ENCODE peak calls at places on chromosome 20, in six cellular contexts. X, Z, K, R, E and W are unnamed samples.
A peak's percentile ranks its signal among the peaks of the same experiment; 100 is the strongest.

GRCh38 chr20:15045246-15045645 is 707.8 kb upstream of the FLRT3 start:
- DNase-seq in X (no peak), Z (no peak), K (no peak), R (peak; percentile 58), E (no peak), W (no peak)

GRCh38 chr20:4038047-4038459 is 22.7 kb upstream of the RNF24 start:
- DNase-seq in X (peak; percentile 89), Z (no peak), K (peak; percentile 84), R (peak; percentile 65), E (peak; percentile 58), W (no peak)

GRCh38 chr20:51579137-51579536 is 36.6 kb upstream of the NFATC2 start:
- DNase-seq in X (peak; percentile 85), Z (no peak), K (no peak), R (no peak), E (no peak), W (no peak)

GRCh38 chr20:25282034-25282781 is 34.3 kb downstream of the PYGB start:
- DNase-seq in X (no peak), Z (no peak), K (peak; percentile 0), R (peak; percentile 12), E (no peak), W (no peak)

GRCh38 chr20:62845818-62846527 is 15.6 kb downstream of the TCFL5 start:
- DNase-seq in X (no peak), Z (peak; percentile 20), K (no peak), R (no peak), E (no peak), W (no peak)

GRCh38 chr20:18414140-18414539 is 52.7 kb downstream of the DZANK1 start:
- DNase-seq in X (no peak), Z (no peak), K (no peak), R (no peak), E (no peak), W (no peak)

GRCh38 chr20:4465855-4466545 is 255.7 kb upstream of the PRND start:
- DNase-seq in X (no peak), Z (no peak), K (no peak), R (no peak), E (no peak), W (peak; percentile 3)

GRCh38 chr20:53865905-53866786 is 204.2 kb downstream of the BCAS1 start:
- DNase-seq in X (peak; percentile 69), Z (no peak), K (no peak), R (no peak), E (no peak), W (no peak)

GRCh38 chr20:6828794-6829423 is 61.4 kb downstream of the BMP2 start:
- DNase-seq in X (peak; percentile 40), Z (peak; percentile 17), K (no peak), R (peak; percentile 74), E (no peak), W (peak; percentile 76)

GRCh38 chr20:39849664-39850063 is 839.4 kb downstream of the MAFB start:
- DNase-seq in X (peak; percentile 93), Z (peak; percentile 13), K (no peak), R (peak; percentile 95), E (no peak), W (no peak)

GRCh38 chr20:14955396-14955795 is 618.0 kb upstream of the FLRT3 start:
- DNase-seq in X (no peak), Z (no peak), K (no peak), R (no peak), E (no peak), W (no peak)

GRCh38 chr20:3071610-3072529 is at the start of gene OXT:
- DNase-seq in X (no peak), Z (no peak), K (peak; percentile 71), R (peak; percentile 66), E (peak; percentile 45), W (no peak)

GRCh38 chr20:64199395-64199794 is 35.1 kb downstream of the MYT1 start:
- DNase-seq in X (no peak), Z (no peak), K (no peak), R (no peak), E (no peak), W (no peak)

GRCh38 chr20:21808863-21809664 is 103.6 kb downstream of the PAX1 start:
- DNase-seq in X (no peak), Z (no peak), K (peak; percentile 13), R (peak; percentile 48), E (no peak), W (peak; percentile 3)

GRCh38 chr20:15328084-15328483 is 990.7 kb upstream of the FLRT3 start:
- DNase-seq in X (no peak), Z (no peak), K (no peak), R (no peak), E (no peak), W (no peak)

GRCh38 chr20:19903168-19903676 is 113.9 kb upstream of the NAA20 start:
- DNase-seq in X (peak; percentile 32), Z (peak; percentile 17), K (no peak), R (peak; percentile 38), E (no peak), W (peak; percentile 80)

GRCh38 chr20:24870876-24871275 is 78.2 kb upstream of the CST7 start:
- DNase-seq in X (no peak), Z (no peak), K (no peak), R (no peak), E (no peak), W (no peak)

GRCh38 chr20:63483834-63484233 is 11.4 kb upstream of the KCNQ2 start:
- DNase-seq in X (no peak), Z (no peak), K (no peak), R (no peak), E (no peak), W (no peak)

GRCh38 chr20:13105864-13106457 is 97.2 kb downstream of the SPTLC3 start:
- DNase-seq in X (peak; percentile 41), Z (no peak), K (no peak), R (no peak), E (no peak), W (peak; percentile 60)

GRCh38 chr20:17721802-17722486 is 22.2 kb downstream of the BANF2 start:
- DNase-seq in X (no peak), Z (no peak), K (no peak), R (no peak), E (no peak), W (no peak)

GRCh38 chr20:19045366-19045765 is 167.1 kb upstream of the SLC24A3 start:
- DNase-seq in X (no peak), Z (no peak), K (no peak), R (no peak), E (no peak), W (no peak)

GRCh38 chr20:43511879-43512278 is 4.4 kb downstream of the L3MBTL1 start:
- DNase-seq in X (no peak), Z (no peak), K (no peak), R (no peak), E (no peak), W (no peak)

GRCh38 chr20:58720890-58721289 is 28.3 kb downstream of the NPEPL1 start:
- DNase-seq in X (no peak), Z (no peak), K (no peak), R (no peak), E (no peak), W (no peak)

GRCh38 chr20:46541229-46541935 is 9.1 kb downstream of the OCSTAMP start:
- DNase-seq in X (no peak), Z (no peak), K (no peak), R (no peak), E (no peak), W (no peak)

GRCh38 chr20:56202493-56203077 is 45.9 kb upstream of the MC3R start:
- DNase-seq in X (no peak), Z (no peak), K (no peak), R (no peak), E (no peak), W (no peak)